ENCODE peak calls at places on chromosomes 16 and 17, in ten cellular contexts. F, M, K, U, Y, X, Z, S, I and D are unnamed samples.

GRCh38 chr16:87325480-87325879 is 8.3 kb upstream of the C16orf95 start:
- DNase-seq in K (no peak), Y (no peak), F (no peak), Z (no peak), X (no peak), S (no peak), U (no peak), I (no peak), M (no peak), D (no peak)

GRCh38 chr17:2777242-2777867 is 18.9 kb upstream of the RAP1GAP2 start:
- DNase-seq in Z (no peak), F (no peak), Y (no peak), U (no peak), M (no peak), S (no peak), I (no peak), K (peak), X (no peak), D (no peak)

GRCh38 chr16:83995756-83996155 is 27.7 kb downstream of the NECAB2 start:
- DNase-seq in M (peak), Y (no peak), Z (peak), F (no peak), U (no peak), K (peak), X (no peak), I (no peak), S (no peak), D (peak)

GRCh38 chr17:63698886-63699637 is 863 bp downstream of the LIMD2 start:
- DNase-seq in Y (peak), U (peak), M (no peak), K (no peak), X (no peak), I (peak), S (peak), Z (peak), F (peak), D (no peak)

GRCh38 chr17:73589096-73589980 is 54.9 kb downstream of the SDK2 start:
- DNase-seq in M (no peak), U (no peak), I (no peak), S (no peak), X (no peak), F (no peak), Y (no peak), K (peak), Z (no peak), D (peak)

GRCh38 chr16:71648921-71649320 is 22.9 kb downstream of the MARVELD3 start:
- DNase-seq in K (no peak), Y (no peak), U (no peak), M (peak), Z (no peak), S (no peak), I (no peak), X (peak), F (no peak), D (no peak)

GRCh38 chr17:41308918-41309359 is at the start of gene KRTAP16-1:
- DNase-seq in X (no peak), Z (no peak), S (peak), K (no peak), M (no peak), I (peak), U (no peak), Y (no peak), F (no peak), D (no peak)

GRCh38 chr17:67245694-67246397 is 850 bp upstream of the HELZ start:
- DNase-seq in K (peak), F (peak), I (no peak), Y (no peak), X (peak), Z (peak), U (peak), S (peak), M (peak), D (peak)

GRCh38 chr16:29148867-29149272 is 164.0 kb downstream of the LAT start:
- DNase-seq in I (peak), Y (peak), K (no peak), M (no peak), Z (no peak), F (peak), X (no peak), S (peak), U (no peak), D (no peak)

GRCh38 chr16:81651758-81652718 is 127.1 kb upstream of the PLCG2 start:
- DNase-seq in Z (no peak), Y (no peak), F (no peak), U (no peak), K (peak), S (no peak), I (no peak), X (no peak), M (no peak), D (peak)

GRCh38 chr17:1750628-1751027 is 8.0 kb downstream of the SERPINF2 start:
- DNase-seq in I (no peak), X (no peak), F (no peak), Y (no peak), K (no peak), S (no peak), M (no peak), U (no peak), Z (no peak), D (no peak)

GRCh38 chr17:78645421-78646295 is 68.5 kb upstream of the DNAH17 start:
- DNase-seq in S (peak), U (peak), Z (no peak), Y (peak), K (no peak), X (no peak), F (peak), I (peak), M (no peak), D (peak)

GRCh38 chr16:56012479-56012811 is 137.3 kb upstream of the CES5A start:
- DNase-seq in I (no peak), K (no peak), Y (no peak), X (no peak), F (no peak), M (no peak), S (no peak), Z (no peak), U (no peak), D (no peak)

GRCh38 chr17:72702136-72702735 is 390.3 kb downstream of the SLC39A11 start:
- DNase-seq in Z (no peak), S (no peak), I (no peak), Y (no peak), F (no peak), K (no peak), M (peak), X (no peak), U (no peak), D (no peak)

GRCh38 chr17:65074778-65075250 is 18.3 kb upstream of the GNA13 start:
- DNase-seq in F (no peak), K (no peak), S (no peak), M (peak), X (no peak), Z (no peak), I (no peak), Y (no peak), U (no peak), D (no peak)

GRCh38 chr17:44220211-44221071 is 966 bp upstream of the UBTF start:
- DNase-seq in Y (no peak), X (peak), Z (peak), K (peak), F (peak), M (peak), I (peak), U (peak), S (peak), D (peak)

GRCh38 chr17:80168371-80168770 is 1.5 kb upstream of the CARD14 start:
- DNase-seq in K (no peak), Y (no peak), Z (no peak), I (no peak), U (no peak), F (no peak), X (no peak), S (no peak), M (no peak), D (peak)

GRCh38 chr17:965311-965989 is 14.1 kb downstream of the NXN start:
- DNase-seq in X (no peak), Y (no peak), S (no peak), K (no peak), I (no peak), Z (no peak), U (no peak), F (no peak), M (no peak), D (no peak)

GRCh38 chr17:20174588-20175265 is 165.6 kb downstream of the SPECC1 start:
- DNase-seq in K (no peak), Y (no peak), M (peak), F (no peak), U (no peak), S (no peak), I (no peak), Z (no peak), X (no peak), D (no peak)

GRCh38 chr17:77634710-77635109 is 323.8 kb upstream of the TNRC6C start:
- DNase-seq in S (no peak), Y (no peak), U (no peak), F (no peak), Z (no peak), M (no peak), I (no peak), X (no peak), K (no peak), D (no peak)

GRCh38 chr16:4682616-4683254 is 10.6 kb upstream of the NUDT16L1 start:
- DNase-seq in F (no peak), Y (no peak), Z (peak), X (peak), S (no peak), I (no peak), U (peak), K (no peak), M (peak), D (no peak)

GRCh38 chr17:34869636-34870035 is 91.6 kb downstream of the CCT6B start:
- DNase-seq in M (no peak), U (no peak), Z (no peak), Y (no peak), I (no peak), S (no peak), K (no peak), X (no peak), F (no peak), D (no peak)

GRCh38 chr16:83994703-83995102 is 26.7 kb downstream of the NECAB2 start:
- DNase-seq in S (no peak), U (no peak), M (no peak), F (no peak), I (no peak), Z (no peak), K (no peak), Y (no peak), X (no peak), D (no peak)

GRCh38 chr16:78184554-78185183 is 85.2 kb downstream of the WWOX start:
- DNase-seq in X (peak), I (no peak), U (no peak), Z (no peak), F (no peak), M (peak), K (peak), Y (no peak), S (no peak), D (peak)

GRCh38 chr17:59623151-59623550 is 3.5 kb downstream of the CLTC start:
- DNase-seq in M (no peak), I (no peak), U (no peak), S (no peak), F (no peak), X (no peak), Z (no peak), K (no peak), Y (no peak), D (no peak)

GRCh38 chr16:67872631-67873434 is at the start of gene EDC4:
- DNase-seq in I (peak), F (peak), M (peak), K (peak), X (peak), U (peak), Z (peak), S (peak), Y (peak), D (peak)

GRCh38 chr17:72562628-72563188 is 441.9 kb downstream of the SOX9 start:
- DNase-seq in Y (no peak), Z (no peak), I (no peak), X (no peak), U (no peak), M (no peak), F (no peak), S (no peak), K (no peak), D (no peak)

GRCh38 chr16:78659216-78659615 is 559.8 kb downstream of the WWOX start:
- DNase-seq in K (no peak), S (no peak), X (no peak), I (no peak), F (no peak), Y (no peak), Z (no peak), U (no peak), M (no peak), D (peak)